ENCODE peak calls at places on chromosomes 5 and 9, in five cellular contexts. One of them, this sample, is unnamed. For H3K36me3, the result is how much of the 10 kb centered on the place peaks cover.

GRCh38 chr9:108297025-108297424 is 558.8 kb downstream of the ACTL7B start:
- DNase-seq in lower lobe of right lung: peak
- DNase-seq in PC-9: no peak
- DNase-seq in heart left ventricle: peak
- DNase-seq in adipocyte: peak
- DNase-seq in this sample: no peak

GRCh38 chr5:136006767-136007251 is 22.0 kb upstream of the TGFBI start:
- DNase-seq in lower lobe of right lung: no peak
- DNase-seq in PC-9: peak
- DNase-seq in heart left ventricle: no peak
- DNase-seq in adipocyte: peak
- DNase-seq in this sample: no peak

GRCh38 chr9:107784235-107784958 is 294.8 kb upstream of the KLF4 start:
- DNase-seq in lower lobe of right lung: no peak
- DNase-seq in PC-9: peak
- DNase-seq in adipocyte: peak
- DNase-seq in heart left ventricle: peak
- DNase-seq in this sample: no peak

GRCh38 chr5:136375920-136376319 is 10.6 kb upstream of the TRPC7 start:
- DNase-seq in adipocyte: no peak
- DNase-seq in lower lobe of right lung: no peak
- DNase-seq in heart left ventricle: no peak
- DNase-seq in PC-9: no peak
- DNase-seq in this sample: no peak

GRCh38 chr5:79707535-79707934 is 17.9 kb downstream of the CMYA5 start:
- DNase-seq in adipocyte: no peak
- DNase-seq in PC-9: no peak
- DNase-seq in heart left ventricle: no peak
- DNase-seq in lower lobe of right lung: no peak
- DNase-seq in this sample: no peak

GRCh38 chr9:110131499-110131898 is 76.5 kb downstream of the C9orf152 start:
- DNase-seq in PC-9: peak
- DNase-seq in heart left ventricle: no peak
- DNase-seq in lower lobe of right lung: no peak
- DNase-seq in adipocyte: no peak
- DNase-seq in this sample: no peak

GRCh38 chr9:113463418-113464285 is at the start of gene RGS3:
- DNase-seq in PC-9: peak
- DNase-seq in heart left ventricle: peak
- DNase-seq in lower lobe of right lung: peak
- DNase-seq in adipocyte: peak
- DNase-seq in this sample: no peak

GRCh38 chr5:117803533-117803932 is 1184.8 kb downstream of the DTWD2 start:
- DNase-seq in PC-9: no peak
- DNase-seq in adipocyte: peak
- DNase-seq in heart left ventricle: no peak
- DNase-seq in lower lobe of right lung: no peak
- DNase-seq in this sample: no peak

GRCh38 chr9:11973011-11973410 is 720.2 kb upstream of the TYRP1 start:
- DNase-seq in adipocyte: peak
- DNase-seq in heart left ventricle: no peak
- DNase-seq in lower lobe of right lung: no peak
- DNase-seq in PC-9: no peak
- DNase-seq in this sample: no peak

GRCh38 chr9:91217388-91217787 is 144.3 kb downstream of the AUH start:
- DNase-seq in PC-9: no peak
- DNase-seq in lower lobe of right lung: no peak
- DNase-seq in adipocyte: no peak
- DNase-seq in heart left ventricle: no peak
- DNase-seq in this sample: no peak
- H3K36me3 ChIP-seq in PC-9: under half
- H3K36me3 ChIP-seq in lower lobe of right lung: under half
- H3K36me3 ChIP-seq in adipocyte: under half
- H3K36me3 ChIP-seq in heart left ventricle: under half
- H3K36me3 ChIP-seq in this sample: under half

GRCh38 chr5:60520451-60521210 is 179.3 kb downstream of the DEPDC1B start:
- DNase-seq in PC-9: no peak
- DNase-seq in heart left ventricle: no peak
- DNase-seq in lower lobe of right lung: no peak
- DNase-seq in adipocyte: no peak
- DNase-seq in this sample: no peak
- H3K4me3 ChIP-seq in PC-9: no peak
- H3K4me3 ChIP-seq in heart left ventricle: no peak
- H3K4me3 ChIP-seq in lower lobe of right lung: no peak
- H3K4me3 ChIP-seq in adipocyte: no peak
- H3K4me3 ChIP-seq in this sample: no peak

DNA sequence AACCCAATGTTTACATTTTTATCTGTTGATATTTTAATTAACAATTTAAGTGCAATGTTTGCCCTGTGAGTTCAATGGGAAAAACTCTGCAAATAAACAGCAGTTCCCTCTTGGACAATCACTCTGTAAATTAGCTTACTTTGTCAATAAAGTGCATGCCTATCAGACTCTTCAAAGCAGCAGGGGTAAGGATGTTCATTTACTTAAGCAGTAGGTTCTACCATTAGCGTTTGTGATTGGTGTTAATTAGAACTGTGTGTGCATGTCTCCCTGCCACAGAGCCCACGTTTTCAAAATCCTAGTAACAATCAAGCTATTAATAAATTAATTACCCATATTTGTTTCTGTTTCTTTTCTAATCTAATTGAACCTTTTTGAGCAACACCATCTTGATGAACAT is 1921.6 kb upstream of the WWC1 start:
- DNase-seq in lower lobe of right lung: no peak
- DNase-seq in adipocyte: no peak
- DNase-seq in heart left ventricle: no peak
- DNase-seq in PC-9: no peak
- DNase-seq in this sample: no peak
- H3K36me3 ChIP-seq in lower lobe of right lung: under half
- H3K36me3 ChIP-seq in adipocyte: under half
- H3K36me3 ChIP-seq in heart left ventricle: under half
- H3K36me3 ChIP-seq in PC-9: under half
- H3K36me3 ChIP-seq in this sample: under half

DNA sequence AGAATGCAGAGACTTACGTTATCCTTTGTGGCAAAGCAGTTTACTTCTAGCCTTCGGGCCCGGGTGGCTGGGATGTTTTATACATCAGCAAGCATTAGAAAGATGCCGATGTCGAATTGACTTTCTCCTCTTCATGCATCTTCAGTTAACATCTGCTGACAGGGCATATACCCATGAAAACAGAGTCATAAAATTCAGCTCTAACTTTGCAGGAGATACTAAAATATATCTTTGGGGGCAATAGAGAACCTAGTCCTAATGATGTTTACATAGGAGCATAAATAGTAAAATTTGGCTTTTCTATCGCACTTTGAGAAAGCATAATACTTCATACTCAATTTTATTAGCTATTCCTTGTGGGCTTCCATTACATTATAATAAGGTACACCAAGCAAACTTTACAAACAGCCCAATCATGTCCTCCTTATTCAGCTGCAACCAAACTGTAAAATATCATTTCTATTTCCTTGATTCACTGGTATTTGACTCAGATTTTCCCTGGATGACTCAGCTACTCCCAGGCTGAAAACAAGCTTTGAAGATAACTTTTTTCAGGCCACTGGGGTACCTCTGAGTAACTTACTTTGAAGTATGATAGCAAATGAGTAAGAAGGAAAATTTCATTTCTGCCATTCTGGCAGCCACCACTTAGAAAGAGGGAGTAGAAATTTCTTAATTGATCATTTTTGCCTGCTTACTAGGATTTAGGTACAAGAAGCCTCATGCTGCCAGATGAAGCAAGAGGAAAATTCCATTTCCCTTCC is 247.7 kb downstream of the PRELID2 start:
- DNase-seq in adipocyte: peak
- DNase-seq in heart left ventricle: no peak
- DNase-seq in PC-9: peak
- DNase-seq in lower lobe of right lung: no peak
- DNase-seq in this sample: no peak
- H3K4me3 ChIP-seq in adipocyte: peak
- H3K4me3 ChIP-seq in heart left ventricle: no peak
- H3K4me3 ChIP-seq in PC-9: no peak
- H3K4me3 ChIP-seq in lower lobe of right lung: no peak
- H3K4me3 ChIP-seq in this sample: no peak

GRCh38 chr5:157350939-157351338 is 85.0 kb downstream of the CYFIP2 start:
- DNase-seq in lower lobe of right lung: no peak
- DNase-seq in heart left ventricle: no peak
- DNase-seq in PC-9: no peak
- DNase-seq in adipocyte: no peak
- DNase-seq in this sample: no peak

GRCh38 chr5:157354825-157355224 is 88.9 kb downstream of the CYFIP2 start:
- DNase-seq in heart left ventricle: no peak
- DNase-seq in lower lobe of right lung: no peak
- DNase-seq in adipocyte: no peak
- DNase-seq in PC-9: no peak
- DNase-seq in this sample: peak

GRCh38 chr5:157348049-157348400 is 82.1 kb downstream of the CYFIP2 start:
- DNase-seq in lower lobe of right lung: no peak
- DNase-seq in adipocyte: no peak
- DNase-seq in heart left ventricle: no peak
- DNase-seq in PC-9: no peak
- DNase-seq in this sample: no peak

GRCh38 chr5:157352756-157353340 is 86.9 kb downstream of the CYFIP2 start:
- DNase-seq in PC-9: no peak
- DNase-seq in adipocyte: no peak
- DNase-seq in heart left ventricle: no peak
- DNase-seq in lower lobe of right lung: no peak
- DNase-seq in this sample: peak

GRCh38 chr5:157351386-157352089 is 85.6 kb downstream of the CYFIP2 start:
- DNase-seq in heart left ventricle: no peak
- DNase-seq in PC-9: no peak
- DNase-seq in adipocyte: no peak
- DNase-seq in lower lobe of right lung: no peak
- DNase-seq in this sample: no peak
- H3K36me3 ChIP-seq in heart left ventricle: under half
- H3K36me3 ChIP-seq in PC-9: under half
- H3K36me3 ChIP-seq in adipocyte: under half
- H3K36me3 ChIP-seq in lower lobe of right lung: under half
- H3K36me3 ChIP-seq in this sample: under half

GRCh38 chr5:40385544-40385943 is 294.2 kb upstream of the PTGER4 start:
- DNase-seq in PC-9: peak
- DNase-seq in heart left ventricle: no peak
- DNase-seq in adipocyte: no peak
- DNase-seq in lower lobe of right lung: no peak
- DNase-seq in this sample: no peak

GRCh38 chr5:40378431-40379175 is 301.1 kb upstream of the PTGER4 start:
- DNase-seq in adipocyte: no peak
- DNase-seq in heart left ventricle: no peak
- DNase-seq in lower lobe of right lung: no peak
- DNase-seq in PC-9: no peak
- DNase-seq in this sample: no peak

GRCh38 chr5:40383719-40384651 is 295.7 kb upstream of the PTGER4 start:
- DNase-seq in PC-9: peak
- DNase-seq in lower lobe of right lung: no peak
- DNase-seq in adipocyte: peak
- DNase-seq in heart left ventricle: no peak
- DNase-seq in this sample: no peak

GRCh38 chr5:40384782-40385390 is 294.8 kb upstream of the PTGER4 start:
- DNase-seq in lower lobe of right lung: no peak
- DNase-seq in heart left ventricle: no peak
- DNase-seq in PC-9: no peak
- DNase-seq in adipocyte: no peak
- DNase-seq in this sample: no peak

GRCh38 chr5:40381676-40382363 is 297.9 kb upstream of the PTGER4 start:
- DNase-seq in lower lobe of right lung: no peak
- DNase-seq in heart left ventricle: no peak
- DNase-seq in adipocyte: peak
- DNase-seq in PC-9: no peak
- DNase-seq in this sample: no peak
- H3K4me3 ChIP-seq in lower lobe of right lung: no peak
- H3K4me3 ChIP-seq in heart left ventricle: no peak
- H3K4me3 ChIP-seq in adipocyte: no peak
- H3K4me3 ChIP-seq in PC-9: no peak
- H3K4me3 ChIP-seq in this sample: no peak